ENCODE peak calls at places on chromosome 11, in eight cellular contexts. Z, H, U, N, F, K, R and M are unnamed samples.

GRCh38 chr11:45279645-45280044 is 6.5 kb downstream of the SYT13 start:
- DNase-seq in N (no peak), R (no peak), Z (no peak), U (no peak), H (no peak), K (no peak), F (no peak), M (no peak)

GRCh38 chr11:613369-613968 is 2.3 kb downstream of the IRF7 start:
- DNase-seq in N (peak; percentile 54), U (peak; percentile 49), H (peak; percentile 79), K (no peak), R (no peak), F (peak; percentile 69), Z (peak; percentile 57), M (peak; percentile 71)

GRCh38 chr11:46130286-46130937 is 9.2 kb upstream of the PHF21A start:
- DNase-seq in K (no peak), H (no peak), N (no peak), Z (no peak), F (no peak), U (no peak), R (no peak), M (no peak)

GRCh38 chr11:88288560-88288959 is 49.0 kb downstream of the CTSC start:
- DNase-seq in K (no peak), F (no peak), N (peak; percentile 64), R (no peak), H (no peak), U (no peak), Z (no peak), M (no peak)

GRCh38 chr11:22641559-22641958 is 15.9 kb upstream of the FANCF start:
- DNase-seq in N (no peak), U (no peak), K (no peak), F (no peak), H (no peak), R (no peak), Z (no peak), M (no peak)

GRCh38 chr11:133443361-133443760 is 88.9 kb downstream of the OPCML start:
- DNase-seq in K (no peak), F (no peak), R (no peak), U (no peak), H (no peak), Z (no peak), N (peak; percentile 63), M (no peak)

GRCh38 chr11:46120361-46120710 is 918 bp downstream of the PHF21A start:
- DNase-seq in N (no peak), U (no peak), F (no peak), K (no peak), H (no peak), R (no peak), Z (no peak), M (no peak)

GRCh38 chr11:109957601-109958000 is 135.6 kb upstream of the ZC3H12C start:
- DNase-seq in N (no peak), H (no peak), U (no peak), Z (no peak), R (no peak), K (no peak), F (no peak), M (no peak)

GRCh38 chr11:71387784-71388636 is 60.2 kb downstream of the DHCR7 start:
- DNase-seq in H (no peak), U (no peak), R (no peak), Z (no peak), N (no peak), F (no peak), K (no peak), M (no peak)

GRCh38 chr11:120219935-120220746 is 9.3 kb downstream of the OAF start:
- DNase-seq in Z (no peak), H (no peak), R (no peak), U (no peak), K (no peak), N (no peak), F (no peak), M (no peak)

GRCh38 chr11:17629113-17629512 is 82.1 kb downstream of the OTOG start:
- DNase-seq in K (no peak), N (no peak), F (no peak), U (no peak), Z (no peak), R (peak; percentile 70), H (no peak), M (no peak)

GRCh38 chr11:67494371-67495233 is 10.6 kb downstream of the PITPNM1 start:
- DNase-seq in K (no peak), Z (no peak), U (no peak), H (no peak), F (no peak), R (no peak), N (no peak), M (no peak)

GRCh38 chr11:57161351-57161750 is 20.4 kb upstream of the LRRC55 start:
- DNase-seq in K (no peak), F (no peak), U (no peak), H (no peak), Z (no peak), N (no peak), R (no peak), M (no peak)

GRCh38 chr11:129731316-129731715 is 84.3 kb upstream of the TMEM45B start:
- DNase-seq in N (peak; percentile 75), K (no peak), F (no peak), H (no peak), R (no peak), Z (no peak), U (no peak), M (no peak)

GRCh38 chr11:20035701-20036601 is 124.3 kb downstream of the DBX1 start:
- DNase-seq in K (peak; percentile 91), Z (peak; percentile 61), N (peak; percentile 94), H (no peak), R (no peak), F (no peak), U (no peak), M (no peak)

GRCh38 chr11:101974255-101974654 is 57.9 kb upstream of the ANGPTL5 start:
- DNase-seq in R (no peak), H (no peak), F (no peak), U (no peak), Z (peak; percentile 25), K (no peak), N (no peak), M (no peak)

GRCh38 chr11:8017071-8017470 is 29.9 kb downstream of the EIF3F start:
- DNase-seq in H (no peak), F (no peak), N (no peak), K (no peak), R (peak; percentile 57), Z (no peak), U (no peak), M (no peak)

DNA sequence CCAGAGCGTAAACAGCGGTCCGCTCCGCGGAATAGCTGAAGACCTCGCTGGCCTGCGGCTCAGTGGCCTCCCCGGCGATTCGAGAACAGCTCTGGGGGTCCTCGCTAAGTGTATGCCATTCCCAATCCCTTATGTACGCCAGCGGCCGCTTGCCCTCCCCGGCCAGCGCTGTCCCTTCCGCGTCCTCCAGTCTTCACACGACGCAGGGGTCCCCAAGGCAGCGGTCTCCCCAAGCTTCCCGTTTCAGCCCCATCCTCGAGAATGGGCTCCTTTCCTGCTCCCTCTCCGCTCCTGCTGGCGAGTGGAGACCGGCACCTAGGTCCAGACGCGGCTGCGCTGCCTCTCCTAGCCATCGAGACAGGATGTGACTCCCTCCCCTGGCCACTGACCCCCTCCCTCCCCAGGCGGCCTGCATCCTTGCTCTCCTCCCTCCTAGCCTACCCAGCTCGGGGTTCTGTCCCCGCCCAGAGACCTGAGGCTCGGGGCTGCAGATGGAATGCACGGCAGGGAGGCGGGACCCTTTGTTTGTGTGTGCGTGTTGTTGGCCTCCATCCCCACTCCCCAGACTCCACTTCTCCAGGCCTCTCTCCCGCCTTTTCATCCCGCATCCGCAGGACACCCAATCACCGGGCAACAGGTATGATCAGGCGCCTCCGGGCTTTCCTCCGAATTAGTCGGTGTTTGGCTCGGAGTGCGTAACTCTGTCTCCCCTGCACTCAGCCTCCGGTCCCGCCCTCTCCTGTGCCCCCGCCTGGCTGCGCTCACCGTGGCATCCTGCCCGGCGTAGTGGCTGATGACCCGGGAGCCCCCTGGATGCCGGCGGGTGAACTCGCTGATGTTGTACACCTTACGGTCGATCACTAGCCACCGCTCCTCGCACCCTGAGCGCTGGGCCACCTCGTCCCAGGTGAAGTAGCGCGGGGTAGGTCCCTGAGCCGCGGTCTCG is 740 bp downstream of the FADS1 start:
- DNase-seq in U (peak; percentile 61), N (peak; percentile 84), H (peak; percentile 59), Z (peak; percentile 87), F (peak; percentile 75), K (no peak), R (no peak), M (peak; percentile 50)
- H3K4me3 ChIP-seq in U (peak overlapping the region; percentile 45), N (peak overlapping the region; percentile 63), H (peak overlapping the region; percentile 70), Z (peak overlapping the region; percentile 84), F (peak overlapping the region; percentile 64), K (peak overlapping the region; percentile 82), R (peak overlapping the region; percentile 75), M (peak overlapping the region; percentile 74)

GRCh38 chr11:13429836-13430235 is 33.2 kb downstream of the BTBD10 start:
- DNase-seq in N (no peak), R (no peak), K (no peak), Z (no peak), H (no peak), F (no peak), U (no peak), M (no peak)
- H3K4me3 ChIP-seq in N (no peak overlapping the region), R (no peak overlapping the region), K (no peak overlapping the region), Z (no peak overlapping the region), H (no peak overlapping the region), F (no peak overlapping the region), U (no peak overlapping the region), M (no peak overlapping the region)

DNA sequence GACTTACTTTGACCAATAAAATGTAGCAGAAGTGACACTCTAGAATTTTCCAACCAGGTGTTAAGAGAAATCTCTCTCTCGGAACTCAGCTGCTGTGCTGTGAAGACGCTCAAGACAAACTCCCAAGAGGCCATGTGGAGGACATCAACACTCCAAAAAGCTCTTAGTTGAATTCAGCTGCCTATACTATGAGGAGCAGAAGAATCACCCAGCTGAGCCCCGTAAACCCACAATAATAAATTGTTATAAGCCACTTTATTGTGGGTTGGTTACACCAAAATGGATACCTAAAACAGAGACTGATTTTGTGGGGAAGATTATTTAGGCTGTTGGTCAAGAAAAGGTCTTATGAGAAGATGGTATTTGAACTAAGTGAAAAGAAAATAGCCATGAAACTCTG is 44.1 kb upstream of the FSHB start:
- DNase-seq in K (no peak), U (no peak), Z (no peak), H (no peak), N (no peak), F (no peak), R (no peak), M (no peak)
- H3K4me3 ChIP-seq in K (no peak overlapping the region), U (no peak overlapping the region), Z (no peak overlapping the region), H (no peak overlapping the region), N (no peak overlapping the region), F (no peak overlapping the region), R (no peak overlapping the region), M (no peak overlapping the region)

GRCh38 chr11:124737638-124738293 is 2.0 kb upstream of the NRGN start:
- DNase-seq in U (no peak), R (no peak), Z (no peak), F (no peak), K (no peak), H (no peak), N (no peak), M (no peak)

GRCh38 chr11:124736738-124737137 is 3.0 kb upstream of the NRGN start:
- DNase-seq in R (no peak), N (no peak), F (no peak), K (no peak), U (no peak), Z (no peak), H (no peak), M (no peak)

GRCh38 chr11:124739479-124740276 is at the start of gene NRGN:
- DNase-seq in H (peak; percentile 71), F (peak; percentile 84), N (peak; percentile 74), R (peak; percentile 96), U (peak; percentile 92), Z (peak; percentile 89), K (no peak), M (peak; percentile 79)

GRCh38 chr11:124740277-124740882 is 638 bp downstream of the NRGN start:
- DNase-seq in R (no peak), U (peak; percentile 22), K (no peak), H (peak; percentile 39), F (peak; percentile 42), Z (peak; percentile 40), N (no peak), M (peak; percentile 42)

GRCh38 chr11:124738713-124739478 is 846 bp upstream of the NRGN start:
- DNase-seq in R (no peak), N (no peak), H (no peak), U (no peak), Z (no peak), K (no peak), F (no peak), M (no peak)
- H3K4me3 ChIP-seq in R (peak overlapping the region; percentile 56), N (no peak overlapping the region), H (peak overlapping the region; percentile 69), U (no peak overlapping the region), Z (peak overlapping the region; percentile 58), K (peak overlapping the region; percentile 60), F (no peak overlapping the region), M (peak overlapping the region; percentile 63)